ENCODE peak calls at places on chromosomes 3 and 15, in five cellular contexts. J is HepG2, P is IMR-90, M is mammary epithelial cell, Q is PC-3. E is an unnamed sample.

GRCh38 chr3:40086890-40087884 is 222.3 kb upstream of the EIF1B start:
- DNase-seq in J (peak; percentile 92), P (no peak), M (peak; percentile 41), Q (peak; percentile 9), E (no peak)

GRCh38 chr3:100073555-100074307 is 40.6 kb downstream of the FILIP1L start:
- DNase-seq in J (no peak), P (peak; percentile 97), M (no peak), Q (no peak), E (peak; percentile 68)

GRCh38 chr3:184523825-184524615 is 37.6 kb upstream of the EPHB3 start:
- DNase-seq in J (no peak), P (peak; percentile 67), M (peak; percentile 80), Q (peak; percentile 51), E (peak; percentile 95)

GRCh38 chr3:46442591-46443530 is 21.8 kb downstream of the LTF start:
- DNase-seq in J (peak; percentile 10), P (no peak), M (no peak), Q (no peak), E (no peak)

GRCh38 chr3:16728762-16729745 is 123.8 kb upstream of the DAZL start:
- DNase-seq in J (no peak), P (peak; percentile 63), M (peak; percentile 43), Q (peak; percentile 90), E (no peak)

GRCh38 chr3:150073513-150073912 is 102.8 kb upstream of the PFN2 start:
- DNase-seq in J (no peak), P (no peak), M (peak; percentile 55), Q (peak; percentile 89), E (no peak)

GRCh38 chr15:101451886-101452285 is 37.6 kb downstream of the PCSK6 start:
- DNase-seq in J (no peak), P (no peak), M (no peak), Q (no peak), E (no peak)

GRCh38 chr15:82999905-83000671 is 11.4 kb downstream of the C15orf40 start:
- DNase-seq in J (peak; percentile 28), P (peak; percentile 69), M (peak; percentile 63), Q (peak; percentile 75), E (peak; percentile 91)

GRCh38 chr3:184132947-184133346 is 2.2 kb upstream of the EIF2B5 start:
- DNase-seq in J (no peak), P (no peak), M (no peak), Q (no peak), E (no peak)

GRCh38 chr15:38320181-38320580 is 67.5 kb downstream of the SPRED1 start:
- DNase-seq in J (no peak), P (peak; percentile 62), M (no peak), Q (peak; percentile 14), E (no peak)

GRCh38 chr3:106438916-106439315 is 570.1 kb upstream of the CBLB start:
- DNase-seq in J (no peak), P (no peak), M (no peak), Q (no peak), E (no peak)

GRCh38 chr15:93035953-93036810 is 52.8 kb downstream of the RGMA start:
- DNase-seq in J (peak; percentile 28), P (peak; percentile 30), M (no peak), Q (peak; percentile 52), E (peak; percentile 94)

GRCh38 chr15:41862515-41863116 is 24.0 kb downstream of the PLA2G4B start:
- DNase-seq in J (peak; percentile 20), P (no peak), M (no peak), Q (peak; percentile 9), E (no peak)

GRCh38 chr3:140903196-140903595 is 38.4 kb upstream of the SLC25A36 start:
- DNase-seq in J (no peak), P (peak; percentile 24), M (peak; percentile 30), Q (peak; percentile 12), E (no peak)

GRCh38 chr3:101803152-101803782 is 24.3 kb downstream of the NXPE3 start:
- DNase-seq in J (peak; percentile 74), P (peak; percentile 79), M (peak; percentile 50), Q (peak; percentile 85), E (peak; percentile 85)

GRCh38 chr3:88795502-88795901 is 311.9 kb upstream of the EPHA3 start:
- DNase-seq in J (no peak), P (no peak), M (no peak), Q (no peak), E (no peak)

GRCh38 chr3:124063168-124063909 is 71.4 kb upstream of the ROPN1 start:
- DNase-seq in J (no peak), P (peak; percentile 60), M (no peak), Q (no peak), E (no peak)
- H3K27ac ChIP-seq in J (no peak overlapping the region), P (no peak overlapping the region), M (no peak overlapping the region), Q (no peak overlapping the region), E (no peak overlapping the region)

DNA sequence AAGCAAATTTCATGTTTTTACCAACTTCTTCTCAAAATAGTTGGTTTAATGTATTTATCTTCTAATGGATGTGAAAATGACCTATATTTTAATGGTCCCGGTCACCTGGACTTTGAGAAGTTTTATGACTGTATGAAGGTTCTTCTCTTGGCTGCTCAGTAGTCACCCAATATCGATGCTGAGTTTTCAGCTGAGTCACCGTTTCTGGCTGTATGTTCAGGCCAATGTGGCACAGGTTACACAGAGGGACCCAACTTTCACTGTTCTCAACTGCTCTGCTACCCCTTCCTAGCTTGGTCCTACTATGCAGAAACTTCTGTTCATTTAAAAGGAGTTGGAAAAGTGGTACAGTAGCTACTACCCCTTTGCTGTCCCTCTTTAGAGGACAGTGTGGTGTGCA is 25.8 kb downstream of the VGLL3 start:
- DNase-seq in J (no peak), P (no peak), M (no peak), Q (no peak), E (no peak)
- H3K4me1 ChIP-seq in J (no peaks in the 10 kb centered on the region), P (peaks cover 13% of the 10 kb centered on the region), M (peaks cover 3% of the 10 kb centered on the region), Q (peaks cover 13% of the 10 kb centered on the region), E (peaks cover 54% of the 10 kb centered on the region)

GRCh38 chr3:50155891-50156290 is 767 bp downstream of the SEMA3F start:
- DNase-seq in J (no peak), P (no peak), M (peak; percentile 30), Q (no peak), E (no peak)

GRCh38 chr3:50155491-50155878 is 361 bp downstream of the SEMA3F start:
- DNase-seq in J (no peak), P (no peak), M (no peak), Q (no peak), E (no peak)

GRCh38 chr3:50154476-50154839 is 666 bp upstream of the SEMA3F start:
- DNase-seq in J (no peak), P (no peak), M (no peak), Q (no peak), E (peak; percentile 91)

GRCh38 chr3:50153782-50154475 is 1.2 kb upstream of the SEMA3F start:
- DNase-seq in J (no peak), P (no peak), M (no peak), Q (no peak), E (no peak)

DNA sequence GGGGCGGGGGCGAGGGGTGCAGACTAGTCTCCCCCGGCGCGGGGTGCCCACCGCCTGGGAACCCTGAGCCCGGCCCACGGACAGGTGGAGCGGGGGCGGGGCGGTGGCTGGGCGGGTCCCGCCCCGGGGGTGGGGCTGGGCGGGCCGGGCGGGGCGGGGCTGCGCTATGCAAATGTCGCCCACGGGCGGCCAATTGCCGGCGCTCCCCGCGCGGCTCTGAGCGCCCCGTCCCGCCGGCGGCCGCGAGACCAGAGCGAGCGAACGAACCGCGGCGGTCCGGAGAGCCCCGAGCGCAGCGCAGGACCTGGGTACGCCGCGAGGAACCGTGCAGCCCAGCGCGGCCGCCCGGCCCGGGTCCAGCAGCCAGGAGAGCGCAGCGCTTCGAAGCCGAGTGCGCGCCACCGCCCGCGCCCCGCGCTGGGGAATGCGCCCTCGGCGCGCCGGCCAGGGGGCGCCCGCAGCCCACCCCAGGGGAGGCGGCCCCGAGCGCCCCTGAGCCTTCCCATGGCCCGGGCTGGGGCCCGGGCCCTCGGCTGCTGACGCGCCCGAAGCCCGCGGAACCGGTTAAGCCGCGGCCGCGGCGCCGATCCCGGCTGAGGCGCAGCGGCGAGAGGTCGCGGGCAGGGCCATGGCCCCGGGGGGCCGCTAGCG is at the start of gene SEMA3F:
- DNase-seq in J (peak; percentile 32), P (peak; percentile 56), M (peak; percentile 81), Q (peak; percentile 85), E (peak; percentile 99)
- H2AFZ ChIP-seq in J (no peak within 1 kb of the TSS), P (peak within 1 kb of the TSS; percentile 90), M (peak within 1 kb of the TSS; percentile 6), Q (peak within 1 kb of the TSS; percentile 62), E (no peak within 1 kb of the TSS)

GRCh38 chr3:64023187-64023860 is at the start of gene PSMD6:
- DNase-seq in J (peak; percentile 68), P (peak; percentile 79), M (peak; percentile 81), Q (peak; percentile 73), E (peak; percentile 95)

GRCh38 chr3:64022451-64023186 is 675 bp downstream of the PSMD6 start:
- DNase-seq in J (no peak), P (no peak), M (peak; percentile 35), Q (peak; percentile 4), E (peak; percentile 47)

GRCh38 chr3:64027708-64028107 is 4.4 kb upstream of the PSMD6 start:
- DNase-seq in J (no peak), P (no peak), M (no peak), Q (no peak), E (no peak)

GRCh38 chr3:64026346-64026745 is 3.1 kb upstream of the PSMD6 start:
- DNase-seq in J (no peak), P (no peak), M (no peak), Q (no peak), E (no peak)

GRCh38 chr3:64023861-64024223 is 548 bp upstream of the PSMD6 start:
- DNase-seq in J (peak; percentile 27), P (peak; percentile 11), M (no peak), Q (no peak), E (no peak)
- H3K27ac ChIP-seq in J (no peak overlapping the region), P (no peak overlapping the region), M (no peak overlapping the region), Q (no peak overlapping the region), E (peak overlapping the region; percentile 91)

GRCh38 chr3:194346621-194347020 is 4.5 kb downstream of the CPN2 start:
- DNase-seq in J (no peak), P (peak; percentile 54), M (no peak), Q (no peak), E (peak; percentile 94)

GRCh38 chr3:194343561-194343893 is 7.6 kb downstream of the CPN2 start:
- DNase-seq in J (no peak), P (no peak), M (no peak), Q (no peak), E (no peak)

GRCh38 chr3:194342861-194343560 is 8.1 kb downstream of the CPN2 start:
- DNase-seq in J (no peak), P (peak; percentile 59), M (no peak), Q (peak; percentile 27), E (no peak)

GRCh38 chr3:194346035-194346434 is 5.1 kb downstream of the CPN2 start:
- DNase-seq in J (no peak), P (no peak), M (no peak), Q (no peak), E (no peak)

GRCh38 chr3:194344012-194344411 is 7.1 kb downstream of the CPN2 start:
- DNase-seq in J (peak; percentile 30), P (peak; percentile 58), M (peak; percentile 32), Q (peak; percentile 82), E (peak; percentile 96)
- H3K4me1 ChIP-seq in J (peaks cover 5% of the 10 kb centered on the region), P (peaks cover 8% of the 10 kb centered on the region), M (no peaks in the 10 kb centered on the region), Q (no peaks in the 10 kb centered on the region), E (peaks cover 5% of the 10 kb centered on the region)

E was measured in osteoblast.